ENCODE peak calls at places on chromosomes 3 and 15, in seven cellular contexts. One of them, this sample, is unnamed.

GRCh38 chr3:12999147-13000140 is 73.8 kb downstream of the IQSEC1 start:
- DNase-seq in A549: no peak
- DNase-seq in CD4-positive, alpha-beta memory T cell: peak; percentile 24
- DNase-seq in memory B cell: no peak
- DNase-seq in brain microvascular endothelial cell: no peak
- DNase-seq in endothelial cell: no peak
- DNase-seq in fibroblast of mammary gland: peak; percentile 30
- DNase-seq in this sample: no peak

GRCh38 chr15:63392355-63393009 is 10.8 kb upstream of the CA12 start:
- DNase-seq in memory B cell: no peak
- DNase-seq in endothelial cell: no peak
- DNase-seq in CD4-positive, alpha-beta memory T cell: no peak
- DNase-seq in A549: no peak
- DNase-seq in brain microvascular endothelial cell: no peak
- DNase-seq in fibroblast of mammary gland: no peak
- DNase-seq in this sample: no peak

GRCh38 chr3:187648177-187648576 is 22.0 kb downstream of the SST start:
- DNase-seq in endothelial cell: no peak
- DNase-seq in fibroblast of mammary gland: no peak
- DNase-seq in A549: no peak
- DNase-seq in CD4-positive, alpha-beta memory T cell: no peak
- DNase-seq in brain microvascular endothelial cell: no peak
- DNase-seq in memory B cell: no peak
- DNase-seq in this sample: no peak

GRCh38 chr15:42919794-42920280 is 741 bp downstream of the TTBK2 start:
- DNase-seq in endothelial cell: no peak
- DNase-seq in brain microvascular endothelial cell: peak; percentile 31
- DNase-seq in memory B cell: peak; percentile 38
- DNase-seq in A549: peak; percentile 17
- DNase-seq in CD4-positive, alpha-beta memory T cell: peak; percentile 51
- DNase-seq in fibroblast of mammary gland: peak; percentile 41
- DNase-seq in this sample: peak; percentile 26

GRCh38 chr3:123758081-123758564 is 126.0 kb downstream of the MYLK start:
- DNase-seq in endothelial cell: no peak
- DNase-seq in fibroblast of mammary gland: peak; percentile 70
- DNase-seq in brain microvascular endothelial cell: no peak
- DNase-seq in A549: peak; percentile 31
- DNase-seq in CD4-positive, alpha-beta memory T cell: no peak
- DNase-seq in memory B cell: no peak
- DNase-seq in this sample: peak; percentile 21

GRCh38 chr3:94967196-94967595 is 904.3 kb downstream of the NSUN3 start:
- DNase-seq in fibroblast of mammary gland: no peak
- DNase-seq in endothelial cell: no peak
- DNase-seq in brain microvascular endothelial cell: no peak
- DNase-seq in memory B cell: no peak
- DNase-seq in CD4-positive, alpha-beta memory T cell: no peak
- DNase-seq in A549: no peak
- DNase-seq in this sample: no peak

GRCh38 chr15:26521142-26521541 is 251.7 kb downstream of the GABRB3 start:
- DNase-seq in CD4-positive, alpha-beta memory T cell: no peak
- DNase-seq in fibroblast of mammary gland: no peak
- DNase-seq in A549: no peak
- DNase-seq in memory B cell: no peak
- DNase-seq in endothelial cell: no peak
- DNase-seq in brain microvascular endothelial cell: no peak
- DNase-seq in this sample: no peak

GRCh38 chr15:26126070-26126469 is 262.9 kb upstream of the ATP10A start:
- DNase-seq in CD4-positive, alpha-beta memory T cell: no peak
- DNase-seq in fibroblast of mammary gland: no peak
- DNase-seq in brain microvascular endothelial cell: no peak
- DNase-seq in A549: no peak
- DNase-seq in memory B cell: no peak
- DNase-seq in endothelial cell: no peak
- DNase-seq in this sample: no peak

GRCh38 chr3:197298858-197299854 is 744 bp upstream of the DLG1 start:
- DNase-seq in memory B cell: peak; percentile 31
- DNase-seq in fibroblast of mammary gland: no peak
- DNase-seq in A549: peak; percentile 40
- DNase-seq in brain microvascular endothelial cell: no peak
- DNase-seq in CD4-positive, alpha-beta memory T cell: no peak
- DNase-seq in endothelial cell: peak; percentile 46
- DNase-seq in this sample: peak; percentile 27

GRCh38 chr3:96086018-96086417 is 728.4 kb upstream of the EPHA6 start:
- DNase-seq in fibroblast of mammary gland: no peak
- DNase-seq in A549: no peak
- DNase-seq in memory B cell: no peak
- DNase-seq in brain microvascular endothelial cell: no peak
- DNase-seq in CD4-positive, alpha-beta memory T cell: no peak
- DNase-seq in endothelial cell: no peak
- DNase-seq in this sample: no peak

GRCh38 chr3:85007195-85008094 is 48.7 kb downstream of the CADM2 start:
- DNase-seq in endothelial cell: no peak
- DNase-seq in A549: peak; percentile 78
- DNase-seq in CD4-positive, alpha-beta memory T cell: no peak
- DNase-seq in memory B cell: no peak
- DNase-seq in brain microvascular endothelial cell: no peak
- DNase-seq in fibroblast of mammary gland: no peak
- DNase-seq in this sample: no peak

GRCh38 chr3:116291141-116291540 is 154.1 kb downstream of the LSAMP start:
- DNase-seq in CD4-positive, alpha-beta memory T cell: no peak
- DNase-seq in endothelial cell: no peak
- DNase-seq in brain microvascular endothelial cell: no peak
- DNase-seq in A549: no peak
- DNase-seq in memory B cell: no peak
- DNase-seq in fibroblast of mammary gland: no peak
- DNase-seq in this sample: peak; percentile 56

GRCh38 chr3:132978464-132978863 is 59.7 kb upstream of the TMEM108 start:
- DNase-seq in fibroblast of mammary gland: no peak
- DNase-seq in brain microvascular endothelial cell: no peak
- DNase-seq in memory B cell: no peak
- DNase-seq in A549: no peak
- DNase-seq in endothelial cell: no peak
- DNase-seq in CD4-positive, alpha-beta memory T cell: no peak
- DNase-seq in this sample: no peak

GRCh38 chr3:164918915-164919314 is 159.4 kb downstream of the SI start:
- DNase-seq in CD4-positive, alpha-beta memory T cell: no peak
- DNase-seq in endothelial cell: no peak
- DNase-seq in memory B cell: no peak
- DNase-seq in brain microvascular endothelial cell: no peak
- DNase-seq in fibroblast of mammary gland: no peak
- DNase-seq in A549: no peak
- DNase-seq in this sample: no peak

GRCh38 chr15:75230524-75231371 is 27.4 kb upstream of the GOLGA6C start:
- DNase-seq in A549: no peak
- DNase-seq in endothelial cell: peak; percentile 39
- DNase-seq in memory B cell: no peak
- DNase-seq in fibroblast of mammary gland: no peak
- DNase-seq in CD4-positive, alpha-beta memory T cell: no peak
- DNase-seq in brain microvascular endothelial cell: no peak
- DNase-seq in this sample: no peak

GRCh38 chr3:184696643-184697042 is 15.2 kb downstream of the MAGEF1 start:
- DNase-seq in fibroblast of mammary gland: no peak
- DNase-seq in brain microvascular endothelial cell: no peak
- DNase-seq in CD4-positive, alpha-beta memory T cell: no peak
- DNase-seq in A549: no peak
- DNase-seq in endothelial cell: no peak
- DNase-seq in memory B cell: no peak
- DNase-seq in this sample: no peak

GRCh38 chr3:115401298-115401697 is 222.0 kb upstream of the GAP43 start:
- DNase-seq in memory B cell: no peak
- DNase-seq in fibroblast of mammary gland: peak; percentile 86
- DNase-seq in A549: peak; percentile 23
- DNase-seq in endothelial cell: no peak
- DNase-seq in CD4-positive, alpha-beta memory T cell: no peak
- DNase-seq in brain microvascular endothelial cell: peak; percentile 92
- DNase-seq in this sample: no peak

GRCh38 chr3:188180114-188180513 is 26.2 kb downstream of the LPP start:
- DNase-seq in A549: no peak
- DNase-seq in CD4-positive, alpha-beta memory T cell: no peak
- DNase-seq in brain microvascular endothelial cell: no peak
- DNase-seq in fibroblast of mammary gland: no peak
- DNase-seq in memory B cell: no peak
- DNase-seq in endothelial cell: no peak
- DNase-seq in this sample: no peak

GRCh38 chr3:39665441-39665840 is 144.0 kb upstream of the MYRIP start:
- DNase-seq in A549: no peak
- DNase-seq in fibroblast of mammary gland: no peak
- DNase-seq in endothelial cell: no peak
- DNase-seq in CD4-positive, alpha-beta memory T cell: no peak
- DNase-seq in brain microvascular endothelial cell: no peak
- DNase-seq in memory B cell: no peak
- DNase-seq in this sample: no peak

GRCh38 chr15:58748787-58749531 is 548 bp downstream of the ADAM10 start:
- DNase-seq in A549: peak; percentile 52
- DNase-seq in endothelial cell: peak; percentile 60
- DNase-seq in brain microvascular endothelial cell: peak; percentile 35
- DNase-seq in fibroblast of mammary gland: no peak
- DNase-seq in CD4-positive, alpha-beta memory T cell: peak; percentile 55
- DNase-seq in memory B cell: no peak
- DNase-seq in this sample: peak; percentile 35

GRCh38 chr15:40338041-40338657 is 2.6 kb downstream of the CCDC9B start:
- DNase-seq in fibroblast of mammary gland: peak; percentile 53
- DNase-seq in endothelial cell: peak; percentile 80
- DNase-seq in CD4-positive, alpha-beta memory T cell: peak; percentile 71
- DNase-seq in A549: peak; percentile 66
- DNase-seq in brain microvascular endothelial cell: peak; percentile 64
- DNase-seq in memory B cell: peak; percentile 74
- DNase-seq in this sample: peak; percentile 89

GRCh38 chr15:93130111-93130510 is 41.1 kb upstream of the RGMA start:
- DNase-seq in endothelial cell: no peak
- DNase-seq in CD4-positive, alpha-beta memory T cell: no peak
- DNase-seq in A549: no peak
- DNase-seq in brain microvascular endothelial cell: no peak
- DNase-seq in fibroblast of mammary gland: no peak
- DNase-seq in memory B cell: no peak
- DNase-seq in this sample: no peak

GRCh38 chr3:118269537-118270125 is 765.0 kb downstream of the IGSF11 start:
- DNase-seq in A549: no peak
- DNase-seq in memory B cell: no peak
- DNase-seq in endothelial cell: no peak
- DNase-seq in brain microvascular endothelial cell: no peak
- DNase-seq in CD4-positive, alpha-beta memory T cell: no peak
- DNase-seq in fibroblast of mammary gland: no peak
- DNase-seq in this sample: no peak

GRCh38 chr3:149195221-149195620 is 26.4 kb downstream of the CP start:
- DNase-seq in fibroblast of mammary gland: no peak
- DNase-seq in CD4-positive, alpha-beta memory T cell: no peak
- DNase-seq in endothelial cell: no peak
- DNase-seq in brain microvascular endothelial cell: no peak
- DNase-seq in memory B cell: no peak
- DNase-seq in A549: no peak
- DNase-seq in this sample: no peak

GRCh38 chr15:64349375-64349774 is 6.6 kb downstream of the CSNK1G1 start:
- DNase-seq in endothelial cell: no peak
- DNase-seq in brain microvascular endothelial cell: no peak
- DNase-seq in fibroblast of mammary gland: no peak
- DNase-seq in A549: no peak
- DNase-seq in CD4-positive, alpha-beta memory T cell: no peak
- DNase-seq in memory B cell: no peak
- DNase-seq in this sample: no peak

GRCh38 chr15:40832903-40833302 is 4.4 kb upstream of the PPP1R14D start:
- DNase-seq in CD4-positive, alpha-beta memory T cell: no peak
- DNase-seq in A549: no peak
- DNase-seq in memory B cell: no peak
- DNase-seq in fibroblast of mammary gland: no peak
- DNase-seq in endothelial cell: no peak
- DNase-seq in brain microvascular endothelial cell: no peak
- DNase-seq in this sample: no peak

GRCh38 chr15:90553248-90553745 is 23.6 kb downstream of the CRTC3 start:
- DNase-seq in A549: no peak
- DNase-seq in memory B cell: no peak
- DNase-seq in fibroblast of mammary gland: peak; percentile 97
- DNase-seq in CD4-positive, alpha-beta memory T cell: no peak
- DNase-seq in endothelial cell: no peak
- DNase-seq in brain microvascular endothelial cell: peak; percentile 68
- DNase-seq in this sample: no peak

GRCh38 chr3:143266512-143266911 is 146.9 kb downstream of the CHST2 start:
- DNase-seq in memory B cell: no peak
- DNase-seq in A549: no peak
- DNase-seq in CD4-positive, alpha-beta memory T cell: no peak
- DNase-seq in endothelial cell: no peak
- DNase-seq in fibroblast of mammary gland: peak; percentile 86
- DNase-seq in brain microvascular endothelial cell: no peak
- DNase-seq in this sample: no peak

GRCh38 chr3:130529816-130530215 is 12.8 kb downstream of the COL6A6 start:
- DNase-seq in endothelial cell: no peak
- DNase-seq in memory B cell: no peak
- DNase-seq in CD4-positive, alpha-beta memory T cell: no peak
- DNase-seq in brain microvascular endothelial cell: no peak
- DNase-seq in A549: no peak
- DNase-seq in fibroblast of mammary gland: no peak
- DNase-seq in this sample: no peak

GRCh38 chr3:173711619-173712018 is 314.1 kb downstream of the NLGN1 start:
- DNase-seq in endothelial cell: no peak
- DNase-seq in CD4-positive, alpha-beta memory T cell: no peak
- DNase-seq in brain microvascular endothelial cell: no peak
- DNase-seq in fibroblast of mammary gland: no peak
- DNase-seq in A549: no peak
- DNase-seq in memory B cell: no peak
- DNase-seq in this sample: no peak

GRCh38 chr3:169863458-169863899 is 6.3 kb downstream of the LRRC31 start:
- DNase-seq in brain microvascular endothelial cell: peak; percentile 71
- DNase-seq in A549: peak; percentile 77
- DNase-seq in endothelial cell: peak; percentile 77
- DNase-seq in CD4-positive, alpha-beta memory T cell: peak; percentile 54
- DNase-seq in memory B cell: peak; percentile 60
- DNase-seq in fibroblast of mammary gland: peak; percentile 76
- DNase-seq in this sample: peak; percentile 60

GRCh38 chr3:57910988-57911387 is 97.2 kb upstream of the FLNB start:
- DNase-seq in A549: peak; percentile 41
- DNase-seq in fibroblast of mammary gland: no peak
- DNase-seq in brain microvascular endothelial cell: peak; percentile 24
- DNase-seq in CD4-positive, alpha-beta memory T cell: no peak
- DNase-seq in endothelial cell: peak; percentile 22
- DNase-seq in memory B cell: no peak
- DNase-seq in this sample: peak; percentile 26

GRCh38 chr3:60579734-60580133 is 671.5 kb downstream of the FHIT start:
- DNase-seq in A549: peak; percentile 0
- DNase-seq in memory B cell: no peak
- DNase-seq in brain microvascular endothelial cell: peak; percentile 91
- DNase-seq in endothelial cell: no peak
- DNase-seq in CD4-positive, alpha-beta memory T cell: no peak
- DNase-seq in fibroblast of mammary gland: peak; percentile 89
- DNase-seq in this sample: no peak

GRCh38 chr3:111392911-111393351 is 149.1 kb upstream of the CD96 start:
- DNase-seq in endothelial cell: no peak
- DNase-seq in brain microvascular endothelial cell: no peak
- DNase-seq in A549: peak; percentile 46
- DNase-seq in memory B cell: no peak
- DNase-seq in CD4-positive, alpha-beta memory T cell: peak; percentile 81
- DNase-seq in fibroblast of mammary gland: no peak
- DNase-seq in this sample: peak; percentile 25

GRCh38 chr3:79767194-79767952 is 425 bp downstream of the ROBO1 start:
- DNase-seq in CD4-positive, alpha-beta memory T cell: no peak
- DNase-seq in fibroblast of mammary gland: no peak
- DNase-seq in endothelial cell: peak; percentile 32
- DNase-seq in memory B cell: no peak
- DNase-seq in A549: no peak
- DNase-seq in brain microvascular endothelial cell: peak; percentile 57
- DNase-seq in this sample: no peak